ENCODE peak calls at places on chromosome 20, in nine cellular contexts. W is tibial artery; U is cardiac fibroblast; C is adrenal gland; M is NT2/D1; T is CD4-positive, CD25-positive, alpha-beta regulatory T cell; L is CD4-positive, alpha-beta memory T cell; R is right lobe of liver; X is astrocyte. K is an unnamed sample.
A peak's percentile ranks its signal among the peaks of the same experiment; 100 is the strongest.

GRCh38 chr20:10498196-10498595 is 63.1 kb downstream of the SLX4IP start:
- DNase-seq in W (no peak), R (no peak), C (no peak), M (no peak), L (no peak), U (no peak), T (no peak), X (no peak), K (no peak)

GRCh38 chr20:16206817-16207216 is 366.4 kb downstream of the KIF16B start:
- DNase-seq in W (no peak), U (no peak), R (no peak), T (no peak), X (no peak), M (no peak), L (no peak), C (no peak), K (no peak)

GRCh38 chr20:29408034-29408695 is 1849.3 kb upstream of the DEFB115 start:
- DNase-seq in C (no peak), M (no peak), R (no peak), W (no peak), U (no peak), T (no peak), L (no peak), X (no peak), K (no peak)

GRCh38 chr20:4095639-4096038 is 80.3 kb upstream of the RNF24 start:
- DNase-seq in L (no peak), M (no peak), U (no peak), X (no peak), C (no peak), R (no peak), W (no peak), T (no peak), K (no peak)

GRCh38 chr20:8788275-8788674 is 280.6 kb upstream of the PLCB4 start:
- DNase-seq in R (no peak), X (no peak), L (no peak), C (no peak), T (no peak), U (no peak), W (no peak), M (no peak), K (no peak)

GRCh38 chr20:57255183-57255582 is 11.3 kb downstream of the BMP7 start:
- DNase-seq in M (no peak), X (no peak), T (no peak), C (no peak), U (no peak), W (no peak), R (no peak), L (no peak), K (no peak)

GRCh38 chr20:10919549-10920140 is 245.8 kb upstream of the JAG1 start:
- DNase-seq in L (no peak), C (peak; percentile 45), W (no peak), R (no peak), T (no peak), U (peak; percentile 36), X (peak; percentile 88), M (no peak), K (no peak)

GRCh38 chr20:40943591-40943990 is 85.0 kb upstream of the TOP1 start:
- DNase-seq in W (no peak), M (no peak), U (no peak), C (no peak), R (no peak), X (no peak), T (no peak), L (no peak), K (no peak)

GRCh38 chr20:10209091-10209490 is 9.5 kb upstream of the SNAP25 start:
- DNase-seq in M (no peak), T (no peak), C (no peak), R (no peak), W (no peak), X (peak; percentile 50), L (no peak), U (peak; percentile 5), K (no peak)

GRCh38 chr20:33267691-33268090 is 15.3 kb upstream of the BPIFB1 start:
- DNase-seq in L (no peak), M (no peak), R (no peak), C (no peak), U (no peak), W (no peak), T (no peak), X (no peak), K (no peak)

GRCh38 chr20:39874049-39874893 is 814.8 kb downstream of the MAFB start:
- DNase-seq in R (peak; percentile 70), X (peak; percentile 68), M (peak; percentile 85), L (no peak), W (peak; percentile 73), C (peak; percentile 92), U (peak; percentile 85), T (peak; percentile 28), K (peak; percentile 43)

GRCh38 chr20:47427746-47428145 is 71.2 kb upstream of the ZMYND8 start:
- DNase-seq in C (no peak), L (no peak), R (no peak), T (no peak), W (no peak), X (no peak), U (no peak), M (no peak), K (no peak)

GRCh38 chr20:15061955-15062354 is 724.5 kb upstream of the FLRT3 start:
- DNase-seq in T (no peak), C (no peak), W (no peak), R (no peak), U (no peak), X (no peak), M (no peak), L (no peak), K (no peak)

GRCh38 chr20:6395695-6396094 is 272.9 kb upstream of the FERMT1 start:
- DNase-seq in W (no peak), U (no peak), L (no peak), R (no peak), X (peak; percentile 10), M (no peak), T (no peak), C (no peak), K (no peak)

GRCh38 chr20:595330-596308 is 14.5 kb downstream of the TCF15 start:
- DNase-seq in L (no peak), X (no peak), R (peak; percentile 49), U (no peak), M (no peak), C (no peak), W (no peak), T (no peak), K (no peak)

GRCh38 chr20:46194409-46194808 is 76.3 kb downstream of the CD40 start:
- DNase-seq in W (no peak), U (no peak), X (no peak), T (no peak), C (no peak), R (no peak), M (no peak), L (no peak), K (no peak)

GRCh38 chr20:62220666-62221568 is 839 bp upstream of the HRH3 start:
- DNase-seq in C (no peak), L (no peak), W (no peak), R (no peak), X (no peak), T (no peak), M (no peak), U (no peak), K (no peak)
- H3K4me3 ChIP-seq in C (no peak overlapping the region), L (no peak overlapping the region), W (peak overlapping the region; percentile 35), R (no peak overlapping the region), X (no peak overlapping the region), T (no peak overlapping the region), M (peak overlapping the region; percentile 26), U (no peak overlapping the region), K (no peak overlapping the region)

GRCh38 chr20:63738687-63739128 is 868 bp upstream of the SLC2A4RG start:
- DNase-seq in M (no peak), C (peak; percentile 74), U (peak; percentile 20), W (peak; percentile 88), T (peak; percentile 39), X (no peak), R (peak; percentile 86), L (peak; percentile 43), K (no peak)

GRCh38 chr20:63737940-63738686 is 1.5 kb upstream of the SLC2A4RG start:
- DNase-seq in X (no peak), L (peak; percentile 34), R (peak; percentile 86), M (no peak), U (no peak), C (peak; percentile 40), W (peak; percentile 75), T (no peak), K (no peak)

GRCh38 chr20:63737690-63737939 is 1.2 kb downstream of the LIME1 start:
- DNase-seq in X (no peak), T (peak; percentile 55), W (peak; percentile 57), L (no peak), U (no peak), M (no peak), R (no peak), C (no peak), K (no peak)

GRCh38 chr20:63735859-63736718 is at the start of gene LIME1:
- DNase-seq in U (no peak), R (peak; percentile 79), L (peak; percentile 85), M (no peak), C (peak; percentile 20), W (peak; percentile 67), X (no peak), T (peak; percentile 96), K (peak; percentile 45)

GRCh38 chr20:63736893-63737689 is 627 bp downstream of the LIME1 start:
- DNase-seq in U (no peak), R (peak; percentile 46), C (peak; percentile 30), T (peak; percentile 81), X (no peak), M (no peak), L (peak; percentile 61), W (peak; percentile 67), K (no peak)
- H3K4me3 ChIP-seq in U (no peak overlapping the region), R (peak overlapping the region; percentile 75), C (no peak overlapping the region), T (peak overlapping the region; percentile 84), X (no peak overlapping the region), M (no peak overlapping the region), L (peak overlapping the region; percentile 91), W (peak overlapping the region; percentile 63), K (peak overlapping the region; percentile 65)

GRCh38 chr20:17614176-17614811 is 44.4 kb downstream of the DSTN start:
- DNase-seq in T (no peak), R (peak; percentile 60), X (no peak), M (no peak), C (peak; percentile 54), W (peak; percentile 95), L (no peak), U (peak; percentile 63), K (no peak)
- H3K4me3 ChIP-seq in T (no peak overlapping the region), R (no peak overlapping the region), X (no peak overlapping the region), M (no peak overlapping the region), C (no peak overlapping the region), W (peak overlapping the region; percentile 32), L (no peak overlapping the region), U (no peak overlapping the region), K (no peak overlapping the region)

DNA sequence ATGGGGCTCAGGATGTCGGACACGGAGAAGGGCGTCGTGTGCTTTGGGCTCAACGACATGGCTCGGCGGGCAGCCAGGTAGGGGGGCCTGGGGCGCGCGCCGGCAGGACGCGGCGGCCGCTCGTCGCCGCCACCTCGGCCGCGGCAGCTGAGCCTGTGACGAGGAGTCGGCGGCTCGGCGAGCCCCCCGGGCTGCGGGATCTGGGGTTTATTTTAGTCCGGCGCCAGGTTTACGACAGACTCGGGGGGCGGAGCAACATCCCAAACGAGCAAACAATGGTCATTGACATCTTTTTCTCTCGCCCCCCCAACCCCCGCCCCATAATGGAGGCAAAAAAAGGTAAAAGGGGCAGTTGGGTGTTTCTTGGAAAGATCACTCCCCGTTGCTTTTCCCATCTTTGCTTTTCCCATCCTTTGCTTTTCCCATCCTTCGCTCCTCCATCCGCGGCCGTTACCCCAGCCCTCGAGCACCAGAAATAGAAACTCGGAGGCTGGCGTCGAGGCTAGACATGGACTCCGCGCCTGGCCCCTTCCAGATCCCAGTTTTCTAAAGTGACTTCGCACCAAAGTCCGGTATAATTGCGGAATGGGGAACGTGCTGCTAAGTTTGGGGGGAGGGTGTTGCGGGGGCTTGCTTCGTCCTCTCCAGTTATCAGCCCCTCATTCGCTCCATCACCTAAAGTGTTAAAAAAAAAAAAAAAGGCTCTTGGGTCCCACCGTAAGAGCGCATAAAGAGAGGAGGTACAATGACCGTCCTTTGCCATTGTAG is at the start of gene NKX2-4:
- DNase-seq in T (no peak), X (no peak), R (no peak), M (no peak), C (no peak), W (no peak), L (no peak), U (no peak), K (no peak)
- H3K4me3 ChIP-seq in T (no peak within 1 kb of the TSS), X (no peak within 1 kb of the TSS), R (no peak within 1 kb of the TSS), M (peak within 1 kb of the TSS; percentile 27), C (no peak within 1 kb of the TSS), W (peak within 1 kb of the TSS; percentile 16), L (no peak within 1 kb of the TSS), U (no peak within 1 kb of the TSS), K (no peak within 1 kb of the TSS)

K was measured in GM12864.